ENCODE peak calls at places on chromosomes 2 and 18, in six cellular contexts. P is body of pancreas, X is upper lobe of left lung, L is left lung, F is right cardiac atrium, G is aorta. H is an unnamed sample.

GRCh38 chr2:46276652-46277051 is 20.6 kb upstream of the EPAS1 start:
- ATAC-seq in P (no peak), X (no peak), L (peak; percentile 68), F (peak; percentile 29), G (no peak), H (no peak)

GRCh38 chr18:8987250-8987649 is 115.2 kb upstream of the NDUFV2 start:
- ATAC-seq in P (peak; percentile 63), X (no peak), L (no peak), F (no peak), G (no peak), H (no peak)

GRCh38 chr18:37574113-37574512 is 8.5 kb upstream of the CELF4 start:
- ATAC-seq in P (no peak), X (no peak), L (no peak), F (no peak), G (no peak), H (no peak)

GRCh38 chr2:215374002-215374401 is 61.9 kb downstream of the FN1 start:
- ATAC-seq in P (no peak), X (no peak), L (no peak), F (no peak), G (no peak), H (no peak)

GRCh38 chr2:80519121-80519643 is 214.6 kb upstream of the LRRTM1 start:
- ATAC-seq in P (no peak), X (no peak), L (peak; percentile 30), F (no peak), G (no peak), H (no peak)

GRCh38 chr2:192773044-192773443 is 578.3 kb upstream of the TMEFF2 start:
- ATAC-seq in P (no peak), X (no peak), L (no peak), F (no peak), G (no peak), H (no peak)

GRCh38 chr2:236830931-236831330 is 254.8 kb upstream of the COPS8 start:
- ATAC-seq in P (no peak), X (no peak), L (no peak), F (no peak), G (peak; percentile 53), H (no peak)

GRCh38 chr2:216195565-216195978 is 86.4 kb downstream of the XRCC5 start:
- ATAC-seq in P (no peak), X (no peak), L (no peak), F (peak; percentile 37), G (no peak), H (no peak)

GRCh38 chr18:34352385-34353163 is 127.9 kb upstream of the NOL4 start:
- ATAC-seq in P (peak; percentile 45), X (no peak), L (no peak), F (no peak), G (no peak), H (no peak)

GRCh38 chr2:231573698-231574421 is 18.8 kb upstream of the TEX44 start:
- ATAC-seq in P (no peak), X (no peak), L (no peak), F (peak; percentile 30), G (peak; percentile 41), H (no peak)

GRCh38 chr18:8854962-8855361 is 149.6 kb downstream of the MTCL1 start:
- ATAC-seq in P (no peak), X (no peak), L (no peak), F (no peak), G (no peak), H (no peak)

GRCh38 chr2:14634223-14634884 is 1.8 kb downstream of the LRATD1 start:
- ATAC-seq in P (peak; percentile 77), X (peak; percentile 79), L (peak; percentile 84), F (peak; percentile 84), G (peak; percentile 82), H (peak; percentile 76)

DNA sequence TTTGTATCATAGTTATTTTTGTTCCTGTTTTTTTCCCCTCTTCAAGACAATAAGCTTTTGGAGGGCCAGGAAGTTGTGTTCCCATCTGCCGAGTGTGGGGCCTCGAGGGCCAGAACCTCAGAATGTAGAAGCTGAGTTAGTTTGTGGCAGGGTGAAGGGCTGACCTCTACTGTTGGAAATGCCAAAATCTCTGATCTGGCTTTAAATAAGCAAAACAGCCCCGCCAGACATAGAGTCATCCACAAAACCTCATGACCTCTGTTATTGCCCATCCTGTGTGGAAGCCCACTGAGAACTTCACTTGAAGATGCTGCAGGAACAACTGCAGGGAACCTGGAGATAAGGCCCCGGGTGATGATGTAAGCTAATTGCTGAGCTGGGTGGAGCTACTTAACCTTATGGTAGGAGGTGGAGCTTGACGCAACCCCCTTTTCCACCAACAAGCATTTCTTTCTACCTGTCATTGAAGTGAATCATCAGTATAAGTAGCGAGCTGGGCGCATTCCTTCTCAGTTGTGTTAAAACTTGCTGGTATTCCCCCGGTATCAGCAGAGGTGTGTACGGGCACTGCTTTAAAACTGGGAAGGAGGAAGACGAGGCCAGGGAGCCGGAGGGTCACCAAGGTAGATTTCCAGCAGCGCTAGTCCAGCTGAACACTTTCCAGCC is 177.2 kb downstream of the NEDD4L start:
- ATAC-seq in P (peak; percentile 57), X (peak; percentile 51), L (peak; percentile 70), F (no peak), G (no peak), H (no peak)
- H3K27ac ChIP-seq in P (peak overlapping the region; percentile 99), X (peak overlapping the region; percentile 80), L (peak overlapping the region; percentile 86), F (no peak overlapping the region), G (no peak overlapping the region), H (peak overlapping the region; percentile 36)

GRCh38 chr2:197496695-197497094 is 2.9 kb downstream of the HSPD1 start:
- ATAC-seq in P (no peak), X (no peak), L (no peak), F (no peak), G (no peak), H (no peak)
- H3K4me3 ChIP-seq in P (no peak overlapping the region), X (no peak overlapping the region), L (peak overlapping the region; percentile 94), F (no peak overlapping the region), G (no peak overlapping the region), H (no peak overlapping the region)

GRCh38 chr2:223970343-223971128 is 13.3 kb downstream of the MRPL44 start:
- ATAC-seq in P (peak; percentile 45), X (peak; percentile 81), L (peak; percentile 83), F (peak; percentile 51), G (peak; percentile 67), H (no peak)
- H3K27ac ChIP-seq in P (no peak overlapping the region), X (no peak overlapping the region), L (no peak overlapping the region), F (no peak overlapping the region), G (no peak overlapping the region), H (no peak overlapping the region)

GRCh38 chr2:187459242-187459641 is 11.2 kb upstream of the CALCRL start:
- ATAC-seq in P (no peak), X (no peak), L (no peak), F (no peak), G (no peak), H (no peak)

GRCh38 chr2:187462839-187463238 is 14.8 kb upstream of the CALCRL start:
- ATAC-seq in P (no peak), X (no peak), L (no peak), F (no peak), G (no peak), H (no peak)

GRCh38 chr2:187466129-187466792 is 18.2 kb upstream of the CALCRL start:
- ATAC-seq in P (no peak), X (no peak), L (no peak), F (no peak), G (no peak), H (no peak)

GRCh38 chr2:187461294-187462261 is 13.5 kb upstream of the CALCRL start:
- ATAC-seq in P (peak; percentile 93), X (peak; percentile 78), L (no peak), F (peak; percentile 91), G (peak; percentile 67), H (peak; percentile 48)
- H3K4me3 ChIP-seq in P (peak overlapping the region; percentile 25), X (no peak overlapping the region), L (peak overlapping the region; percentile 11), F (peak overlapping the region; percentile 41), G (no peak overlapping the region), H (peak overlapping the region; percentile 31)

GRCh38 chr2:37350034-37350433 is 5.6 kb downstream of the QPCT start:
- ATAC-seq in P (no peak), X (no peak), L (no peak), F (no peak), G (no peak), H (no peak)
- H3K27ac ChIP-seq in P (no peak overlapping the region), X (no peak overlapping the region), L (no peak overlapping the region), F (no peak overlapping the region), G (no peak overlapping the region), H (no peak overlapping the region)